ENCODE peak calls at places on chromosome 4, in six cellular contexts. One of them, this sample, is unnamed.

GRCh38 chr4:144174401-144175067 is 34.0 kb upstream of the GYPA start:
- DNase-seq in prostate gland: peak
- DNase-seq in fibroblast of lung: peak
- DNase-seq in breast epithelium: no peak
- DNase-seq in brain microvascular endothelial cell: peak
- DNase-seq in CD8-positive, alpha-beta T cell: no peak
- DNase-seq in this sample: no peak

GRCh38 chr4:146638801-146639351 is at the start of gene POU4F2:
- DNase-seq in prostate gland: no peak
- DNase-seq in CD8-positive, alpha-beta T cell: no peak
- DNase-seq in breast epithelium: no peak
- DNase-seq in brain microvascular endothelial cell: no peak
- DNase-seq in fibroblast of lung: no peak
- DNase-seq in this sample: no peak

GRCh38 chr4:19382993-19383392 is 868.7 kb upstream of the SLIT2 start:
- DNase-seq in brain microvascular endothelial cell: no peak
- DNase-seq in fibroblast of lung: peak
- DNase-seq in breast epithelium: no peak
- DNase-seq in CD8-positive, alpha-beta T cell: no peak
- DNase-seq in prostate gland: no peak
- DNase-seq in this sample: no peak

GRCh38 chr4:12724520-12724919 is 759.6 kb downstream of the RAB28 start:
- DNase-seq in breast epithelium: no peak
- DNase-seq in prostate gland: no peak
- DNase-seq in fibroblast of lung: no peak
- DNase-seq in CD8-positive, alpha-beta T cell: no peak
- DNase-seq in brain microvascular endothelial cell: no peak
- DNase-seq in this sample: no peak

GRCh38 chr4:60683953-60684352 is 516.2 kb upstream of the ADGRL3 start:
- DNase-seq in fibroblast of lung: peak
- DNase-seq in breast epithelium: no peak
- DNase-seq in CD8-positive, alpha-beta T cell: no peak
- DNase-seq in prostate gland: no peak
- DNase-seq in brain microvascular endothelial cell: peak
- DNase-seq in this sample: no peak

GRCh38 chr4:60724623-60725022 is 475.5 kb upstream of the ADGRL3 start:
- DNase-seq in breast epithelium: no peak
- DNase-seq in brain microvascular endothelial cell: peak
- DNase-seq in fibroblast of lung: peak
- DNase-seq in CD8-positive, alpha-beta T cell: no peak
- DNase-seq in prostate gland: no peak
- DNase-seq in this sample: no peak

GRCh38 chr4:111806331-111806730 is 338.9 kb upstream of the FAM241A start:
- DNase-seq in CD8-positive, alpha-beta T cell: no peak
- DNase-seq in breast epithelium: no peak
- DNase-seq in prostate gland: no peak
- DNase-seq in brain microvascular endothelial cell: peak
- DNase-seq in fibroblast of lung: no peak
- DNase-seq in this sample: no peak

GRCh38 chr4:113961322-113961698 is 18.1 kb downstream of the ARSJ start:
- DNase-seq in breast epithelium: no peak
- DNase-seq in brain microvascular endothelial cell: peak
- DNase-seq in CD8-positive, alpha-beta T cell: no peak
- DNase-seq in prostate gland: no peak
- DNase-seq in fibroblast of lung: peak
- DNase-seq in this sample: no peak

GRCh38 chr4:181219783-181220416 is 1023.3 kb upstream of the TENM3 start:
- DNase-seq in CD8-positive, alpha-beta T cell: no peak
- DNase-seq in prostate gland: no peak
- DNase-seq in brain microvascular endothelial cell: no peak
- DNase-seq in breast epithelium: no peak
- DNase-seq in fibroblast of lung: no peak
- DNase-seq in this sample: no peak

GRCh38 chr4:181235361-181235760 is 1007.8 kb upstream of the TENM3 start:
- DNase-seq in prostate gland: no peak
- DNase-seq in CD8-positive, alpha-beta T cell: no peak
- DNase-seq in brain microvascular endothelial cell: no peak
- DNase-seq in fibroblast of lung: no peak
- DNase-seq in breast epithelium: no peak
- DNase-seq in this sample: no peak

DNA sequence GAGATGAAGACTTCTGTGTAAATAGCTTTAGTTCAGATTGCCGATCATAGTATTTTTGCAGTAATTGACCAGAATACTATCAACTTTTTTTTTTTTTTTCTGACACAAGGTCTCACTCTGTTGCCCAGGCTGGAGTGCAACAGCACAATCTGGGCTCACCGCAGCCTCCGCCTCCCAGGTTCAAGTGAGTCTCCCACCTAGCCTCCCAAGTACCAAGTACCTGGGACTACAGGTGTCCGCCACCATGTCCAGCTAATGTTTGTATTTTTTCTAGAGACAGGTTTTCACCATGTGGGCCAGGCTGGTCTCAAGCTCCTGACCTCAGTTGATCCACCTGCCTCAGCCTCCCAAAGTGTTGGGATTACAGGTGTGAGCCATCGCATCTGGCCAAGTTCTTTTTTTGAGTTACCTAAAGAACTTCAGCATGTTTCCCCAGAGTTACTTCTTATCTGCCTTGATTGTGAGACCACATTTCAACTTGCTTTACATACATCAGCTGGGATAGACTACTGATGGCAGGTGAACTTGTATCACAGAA is 2.8 kb downstream of the UGDH start:
- DNase-seq in fibroblast of lung: no peak
- DNase-seq in CD8-positive, alpha-beta T cell: no peak
- DNase-seq in prostate gland: no peak
- DNase-seq in breast epithelium: no peak
- DNase-seq in brain microvascular endothelial cell: no peak
- DNase-seq in this sample: no peak
- H3K4me3 ChIP-seq in fibroblast of lung: peak
- H3K4me3 ChIP-seq in CD8-positive, alpha-beta T cell: no peak
- H3K4me3 ChIP-seq in prostate gland: no peak
- H3K4me3 ChIP-seq in breast epithelium: peak
- H3K4me3 ChIP-seq in brain microvascular endothelial cell: peak
- H3K4me3 ChIP-seq in this sample: no peak

GRCh38 chr4:101780284-101780683 is 10.2 kb upstream of the BANK1 start:
- DNase-seq in breast epithelium: no peak
- DNase-seq in prostate gland: no peak
- DNase-seq in fibroblast of lung: no peak
- DNase-seq in CD8-positive, alpha-beta T cell: no peak
- DNase-seq in brain microvascular endothelial cell: no peak
- DNase-seq in this sample: no peak
- TF ChIP-seq CTCF in breast epithelium: no peak
- TF ChIP-seq CTCF in prostate gland: no peak
- TF ChIP-seq CTCF in fibroblast of lung: no peak
- TF ChIP-seq CTCF in CD8-positive, alpha-beta T cell: no peak
- TF ChIP-seq CTCF in brain microvascular endothelial cell: no peak
- TF ChIP-seq CTCF in this sample: no peak

GRCh38 chr4:38320349-38320707 is 343.7 kb upstream of the KLF3 start:
- DNase-seq in prostate gland: no peak
- DNase-seq in brain microvascular endothelial cell: no peak
- DNase-seq in breast epithelium: no peak
- DNase-seq in fibroblast of lung: no peak
- DNase-seq in CD8-positive, alpha-beta T cell: no peak
- DNase-seq in this sample: peak
- H3K27ac ChIP-seq in prostate gland: peak
- H3K27ac ChIP-seq in brain microvascular endothelial cell: no peak
- H3K27ac ChIP-seq in breast epithelium: peak
- H3K27ac ChIP-seq in fibroblast of lung: no peak
- H3K27ac ChIP-seq in CD8-positive, alpha-beta T cell: no peak
- H3K27ac ChIP-seq in this sample: peak

DNA sequence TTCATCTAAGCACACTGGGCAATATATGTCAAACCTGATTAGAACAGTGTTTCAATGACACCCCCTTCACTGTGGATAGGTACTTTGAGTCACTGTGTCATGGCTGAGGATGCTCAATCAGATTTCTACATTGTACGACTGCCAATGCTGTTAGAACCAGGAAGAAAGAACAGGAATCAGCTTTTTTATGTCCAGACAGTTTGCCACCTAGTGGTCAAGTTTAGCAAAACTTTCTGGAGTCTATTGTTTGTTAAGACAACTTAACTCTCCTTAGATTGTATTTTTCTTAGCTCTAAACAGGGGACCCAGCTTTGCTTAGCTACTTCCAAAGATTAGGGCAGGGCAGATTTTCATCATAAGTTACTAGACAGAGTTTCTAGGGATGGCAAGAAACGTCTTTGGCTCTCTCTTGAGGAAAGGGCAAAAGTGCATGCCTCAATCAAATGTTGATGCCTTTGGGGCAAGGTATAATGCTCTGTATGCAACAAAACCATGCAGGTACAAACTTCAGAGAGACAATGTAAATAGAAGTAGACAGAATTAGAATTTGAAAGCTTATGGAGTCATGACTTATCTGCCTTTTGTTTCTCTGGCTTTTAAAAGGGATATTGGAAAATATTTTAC is 40.5 kb upstream of the BMP3 start:
- DNase-seq in brain microvascular endothelial cell: peak
- DNase-seq in fibroblast of lung: peak
- DNase-seq in prostate gland: peak
- DNase-seq in breast epithelium: no peak
- DNase-seq in CD8-positive, alpha-beta T cell: peak
- DNase-seq in this sample: peak
- H3K4me3 ChIP-seq in brain microvascular endothelial cell: no peak
- H3K4me3 ChIP-seq in fibroblast of lung: no peak
- H3K4me3 ChIP-seq in prostate gland: no peak
- H3K4me3 ChIP-seq in breast epithelium: no peak
- H3K4me3 ChIP-seq in CD8-positive, alpha-beta T cell: no peak
- H3K4me3 ChIP-seq in this sample: no peak

DNA sequence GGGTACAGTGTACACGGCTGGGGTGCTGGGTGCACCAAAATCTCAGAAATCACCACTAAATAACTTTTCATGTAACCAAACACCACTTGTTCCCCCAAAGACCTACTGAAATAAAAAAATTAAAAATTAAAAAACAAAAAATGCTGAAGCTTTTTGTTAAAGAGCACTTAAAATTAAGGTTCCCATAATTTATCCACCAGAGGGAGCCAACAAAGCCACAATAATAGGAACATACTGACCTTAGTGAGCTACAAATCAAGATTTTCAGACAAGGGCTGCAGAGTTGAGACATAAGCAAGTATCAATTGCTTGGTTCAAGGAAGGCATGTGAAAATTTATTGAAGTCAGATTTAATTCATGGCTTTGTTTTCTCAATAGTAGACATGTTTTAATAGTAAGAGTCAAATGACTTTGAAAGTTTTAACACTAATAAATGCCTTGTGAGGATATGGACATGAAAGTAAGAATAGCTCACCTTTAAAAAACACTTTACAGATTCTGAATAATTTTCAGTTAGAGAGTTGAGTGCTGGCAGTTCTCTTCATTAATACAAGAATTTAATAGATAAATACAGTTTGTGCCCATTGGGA is 43.0 kb upstream of the SCOC start:
- DNase-seq in breast epithelium: no peak
- DNase-seq in fibroblast of lung: peak
- DNase-seq in CD8-positive, alpha-beta T cell: no peak
- DNase-seq in brain microvascular endothelial cell: no peak
- DNase-seq in prostate gland: no peak
- DNase-seq in this sample: no peak
- TF ChIP-seq CTCF in breast epithelium: peak
- TF ChIP-seq CTCF in fibroblast of lung: peak
- TF ChIP-seq CTCF in CD8-positive, alpha-beta T cell: no peak
- TF ChIP-seq CTCF in brain microvascular endothelial cell: peak
- TF ChIP-seq CTCF in prostate gland: peak
- TF ChIP-seq CTCF in this sample: peak

This sample was measured in thyroid gland.